ENCODE peak calls at places on chromosomes 12 and 14, in seven cellular contexts. W is K562, T is A549, S is uterus, I is tibial nerve, U is suprapubic skin, Q is sigmoid colon. X is an unnamed sample.

GRCh38 chr14:58299665-58300202 is 1.4 kb downstream of the ARID4A start:
- DNase-seq in W (peak), T (no peak), S (no peak), I (no peak), U (no peak), Q (no peak), X (no peak)

GRCh38 chr14:92635896-92636295 is 112.5 kb downstream of the LGMN start:
- DNase-seq in W (no peak), T (no peak), S (no peak), I (no peak), U (no peak), Q (no peak), X (no peak)

GRCh38 chr12:71755146-71755892 is 656 bp downstream of the RAB21 start:
- DNase-seq in W (peak), T (peak), S (peak), I (no peak), U (no peak), Q (peak), X (no peak)

GRCh38 chr12:25051171-25051570 is 102.3 kb upstream of the BCAT1 start:
- DNase-seq in W (no peak), T (no peak), S (no peak), I (no peak), U (no peak), Q (no peak), X (no peak)

GRCh38 chr14:69711065-69711464 is 55.9 kb upstream of the SRSF5 start:
- DNase-seq in W (no peak), T (no peak), S (peak), I (no peak), U (no peak), Q (peak), X (no peak)

GRCh38 chr14:105283028-105283427 is 17.8 kb downstream of the BRF1 start:
- DNase-seq in W (no peak), T (no peak), S (no peak), I (no peak), U (no peak), Q (no peak), X (no peak)

GRCh38 chr14:57884175-57884574 is 18.3 kb upstream of the SLC35F4 start:
- DNase-seq in W (no peak), T (no peak), S (no peak), I (no peak), U (no peak), Q (no peak), X (no peak)

GRCh38 chr14:98368214-98368613 is 903.8 kb downstream of the BCL11B start:
- DNase-seq in W (no peak), T (no peak), S (no peak), I (no peak), U (no peak), Q (no peak), X (no peak)

GRCh38 chr14:74144789-74145188 is 60.0 kb downstream of the LIN52 start:
- DNase-seq in W (no peak), T (no peak), S (no peak), I (no peak), U (no peak), Q (no peak), X (no peak)

GRCh38 chr14:49892301-49892635 is 614 bp upstream of the ARF6 start:
- DNase-seq in W (peak), T (peak), S (peak), I (no peak), U (no peak), Q (peak), X (peak)

GRCh38 chr12:67355428-67356385 is 86.5 kb downstream of the CAND1 start:
- DNase-seq in W (peak), T (no peak), S (peak), I (no peak), U (no peak), Q (no peak), X (no peak)

GRCh38 chr12:114209852-114210251 is 196.1 kb downstream of the TBX5 start:
- DNase-seq in W (no peak), T (no peak), S (no peak), I (no peak), U (no peak), Q (no peak), X (no peak)

GRCh38 chr12:44582521-44582920 is 293.6 kb downstream of the NELL2 start:
- DNase-seq in W (no peak), T (no peak), S (no peak), I (no peak), U (no peak), Q (no peak), X (no peak)

GRCh38 chr14:31420319-31421081 is at the start of gene HEATR5A:
- DNase-seq in W (peak), T (peak), S (peak), I (peak), U (peak), Q (peak), X (peak)
- TF ChIP-seq POLR2A in W (peak), T (peak), S (peak), I (peak), U (peak), Q (peak), X (peak)

GRCh38 chr12:120844297-120844696 is 59.9 kb downstream of the SPPL3 start:
- DNase-seq in W (no peak), T (no peak), S (no peak), I (no peak), U (no peak), Q (no peak), X (no peak)

GRCh38 chr12:120845696-120846095 is 58.5 kb downstream of the SPPL3 start:
- DNase-seq in W (no peak), T (no peak), S (no peak), I (no peak), U (no peak), Q (no peak), X (no peak)

GRCh38 chr12:120847392-120848157 is 56.6 kb downstream of the SPPL3 start:
- DNase-seq in W (no peak), T (no peak), S (no peak), I (no peak), U (no peak), Q (no peak), X (no peak)

GRCh38 chr12:120844768-120845449 is 59.2 kb downstream of the SPPL3 start:
- DNase-seq in W (no peak), T (no peak), S (no peak), I (no peak), U (no peak), Q (no peak), X (no peak)

GRCh38 chr12:120846721-120847120 is 57.4 kb downstream of the SPPL3 start:
- DNase-seq in W (no peak), T (no peak), S (no peak), I (no peak), U (no peak), Q (no peak), X (no peak)
- TF ChIP-seq POLR2A in W (no peak), T (no peak), S (no peak), I (no peak), U (no peak), Q (no peak), X (no peak)

GRCh38 chr12:6533653-6534157 is 612 bp upstream of the GAPDH start:
- DNase-seq in W (peak), T (peak), S (peak), I (no peak), U (no peak), Q (peak), X (no peak)

GRCh38 chr12:6530576-6531260 is 3.6 kb upstream of the GAPDH start:
- DNase-seq in W (no peak), T (no peak), S (no peak), I (no peak), U (no peak), Q (no peak), X (no peak)

GRCh38 chr12:6532927-6533652 is 1.2 kb upstream of the GAPDH start:
- DNase-seq in W (peak), T (peak), S (peak), I (no peak), U (no peak), Q (peak), X (peak)

GRCh38 chr12:6534158-6534913 is at the start of gene GAPDH:
- DNase-seq in W (peak), T (peak), S (peak), I (peak), U (peak), Q (peak), X (peak)

DNA sequence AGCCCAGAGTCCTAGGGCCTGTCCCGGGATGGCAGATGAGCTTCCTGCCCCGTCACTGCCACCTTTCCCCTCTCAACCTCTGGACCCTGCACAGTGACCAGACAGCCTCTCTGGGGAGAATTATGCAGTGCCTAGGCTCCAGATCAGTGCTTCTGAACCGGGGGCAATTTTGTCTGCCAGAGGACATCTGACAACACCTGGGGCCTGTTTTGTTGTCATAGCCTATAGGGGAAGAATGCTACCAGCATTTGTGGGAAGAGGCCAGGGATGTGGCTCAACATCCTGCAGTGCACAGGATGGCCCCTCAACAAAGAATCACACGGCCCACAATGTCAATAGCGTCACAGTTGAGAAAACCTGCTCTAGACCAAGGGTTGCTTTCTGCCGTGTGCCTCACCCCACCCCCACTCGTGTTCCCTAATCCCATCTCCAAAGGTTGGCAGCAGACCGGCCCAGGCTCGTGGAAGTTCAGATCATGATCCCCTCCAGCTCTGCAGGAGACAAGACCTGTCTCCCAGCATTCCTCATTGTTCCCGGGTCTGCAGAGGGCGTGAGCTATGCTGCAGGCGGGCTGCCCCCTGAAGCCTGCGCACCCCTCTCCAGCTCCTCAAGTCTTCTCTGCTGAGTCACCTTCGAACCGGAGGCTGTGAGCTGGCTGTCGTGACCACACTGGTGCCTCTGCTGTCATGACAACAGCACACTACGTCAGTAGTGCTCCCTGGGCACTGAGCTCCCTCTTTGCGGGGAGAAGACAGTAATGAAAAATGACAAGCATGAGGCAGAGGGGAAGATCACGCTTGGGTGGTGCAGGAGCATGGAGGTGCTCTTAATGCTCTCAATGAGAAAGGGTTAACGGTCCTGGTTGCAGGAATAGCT is 2.0 kb upstream of the GAPDH start:
- DNase-seq in W (peak), T (peak), S (peak), I (no peak), U (no peak), Q (peak), X (no peak)
- TF ChIP-seq POLR2A in W (peak), T (peak), S (no peak), I (no peak), U (no peak), Q (no peak), X (no peak)

DNA sequence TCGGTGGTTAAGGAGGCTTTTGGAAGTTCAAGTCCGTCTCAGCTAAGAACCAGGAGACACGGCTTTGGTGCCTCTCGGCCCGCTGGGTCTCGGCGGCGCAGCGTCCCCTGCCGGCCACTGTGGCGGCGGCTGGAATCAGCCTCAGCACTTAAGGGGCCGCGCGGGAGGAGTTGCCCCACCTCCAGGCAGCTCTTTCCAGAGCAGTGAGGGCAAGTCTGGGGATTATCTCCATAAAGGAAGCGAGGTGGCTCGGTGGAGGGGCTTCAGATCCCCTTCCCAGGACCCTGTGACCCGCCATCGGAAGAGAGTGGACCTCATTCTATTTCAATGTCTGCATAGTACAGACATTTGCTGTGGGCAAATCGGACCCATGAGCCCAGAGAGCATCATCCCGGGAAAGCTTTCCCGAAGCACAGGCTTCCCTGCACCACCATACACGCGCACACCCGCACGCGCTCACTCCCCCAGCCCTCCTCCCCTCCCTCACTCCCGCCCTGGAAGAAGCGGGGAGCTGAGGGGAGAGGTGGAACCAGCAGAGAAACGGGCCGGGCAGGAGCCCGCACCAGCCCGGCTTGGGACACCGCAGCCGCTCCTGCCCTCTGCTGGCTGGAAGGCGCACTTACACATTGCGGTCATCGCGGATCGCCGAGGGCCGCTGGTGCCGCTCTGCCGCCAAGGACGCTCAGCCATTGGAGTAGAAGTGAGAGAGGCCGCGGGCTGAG is 15.9 kb downstream of the RNASE2 start:
- DNase-seq in W (peak), T (peak), S (peak), I (peak), U (peak), Q (peak), X (peak)
- TF ChIP-seq POLR2A in W (no peak), T (peak), S (peak), I (no peak), U (no peak), Q (no peak), X (no peak)

DNA sequence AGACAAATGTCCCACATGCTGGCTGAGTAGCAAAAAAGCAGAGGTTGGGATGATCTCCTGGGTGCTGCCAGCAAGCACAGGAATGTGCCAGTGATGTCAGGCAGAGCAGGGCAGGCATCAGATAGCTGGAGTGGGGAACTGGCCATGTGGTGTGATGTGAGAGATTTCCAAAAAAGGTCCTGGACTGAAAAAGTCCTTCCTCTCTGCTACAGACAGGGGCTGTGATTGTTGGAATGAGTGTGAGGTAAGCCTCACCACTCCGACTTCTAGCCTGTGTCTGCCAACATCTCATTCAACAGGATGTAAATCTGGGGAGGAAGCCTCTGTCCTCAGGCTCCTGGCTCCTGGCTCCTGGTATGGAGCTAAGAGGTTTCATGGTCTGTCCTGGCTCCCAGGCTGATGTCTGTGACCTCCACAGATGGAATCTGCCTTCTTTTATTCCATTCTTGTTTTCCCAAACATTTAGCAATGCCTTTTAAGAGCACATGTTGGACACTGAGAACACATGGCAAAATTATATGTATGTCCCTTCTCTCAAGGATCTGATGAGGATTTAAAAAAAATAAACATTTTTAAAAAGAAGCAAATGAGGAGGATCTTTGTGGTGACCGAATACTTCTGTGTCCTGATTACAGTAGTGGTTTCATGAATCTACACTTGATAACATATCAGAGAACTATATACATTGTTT is 50.1 kb upstream of the STK38L start:
- DNase-seq in W (no peak), T (no peak), S (peak), I (no peak), U (no peak), Q (peak), X (no peak)
- TF ChIP-seq POLR2A in W (no peak), T (no peak), S (peak), I (no peak), U (no peak), Q (peak), X (no peak)

DNA sequence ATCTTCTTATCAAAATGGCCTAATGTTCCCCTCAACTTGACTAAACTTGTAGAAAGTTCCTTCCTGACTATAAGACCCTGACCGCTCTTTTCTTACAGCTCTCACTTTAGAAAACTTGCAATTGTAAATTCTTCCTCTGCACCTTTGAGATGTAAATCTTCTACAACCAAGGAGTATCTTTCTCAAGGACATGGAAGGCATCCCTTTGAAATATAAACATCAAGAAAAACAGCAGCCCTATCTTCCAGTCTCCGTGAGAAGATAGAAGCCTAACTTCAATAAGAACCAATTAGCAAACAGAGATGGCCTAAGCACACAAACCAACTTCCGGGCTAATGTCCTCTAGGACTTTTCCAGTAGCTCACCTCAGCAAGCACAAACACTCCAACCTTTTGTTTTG is 210.3 kb downstream of the CPNE8 start:
- DNase-seq in W (no peak), T (no peak), S (no peak), I (no peak), U (no peak), Q (no peak), X (no peak)
- TF ChIP-seq POLR2A in W (no peak), T (no peak), S (no peak), I (no peak), U (no peak), Q (no peak), X (no peak)

DNA sequence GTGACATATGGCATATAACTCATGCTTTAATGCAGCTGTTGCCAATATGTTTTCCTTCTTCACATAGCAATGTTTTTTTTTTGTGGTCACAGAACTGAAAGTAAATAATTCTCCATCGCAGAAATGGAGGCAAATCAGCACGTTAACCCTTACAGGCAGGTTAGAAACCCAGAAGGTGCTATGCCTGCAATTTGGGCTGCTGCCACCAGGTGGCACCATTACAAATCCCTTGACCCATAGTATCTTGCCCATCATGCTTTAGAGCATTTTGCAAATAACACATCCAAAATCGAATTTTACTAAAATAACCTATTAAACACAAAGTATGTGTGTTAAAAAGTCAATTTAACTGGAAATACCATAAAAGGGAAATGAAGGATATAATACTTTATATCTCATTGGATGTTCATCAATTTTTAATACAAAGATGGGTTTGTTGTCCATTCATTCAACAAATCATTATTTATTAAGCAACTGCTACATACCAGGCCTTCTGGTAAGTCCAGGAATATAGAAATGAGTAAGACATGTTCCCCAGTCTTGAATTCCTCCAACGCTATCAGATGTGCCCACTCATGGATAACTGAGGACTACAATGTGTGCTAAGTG is 340.1 kb downstream of the GLT1D1 start:
- DNase-seq in W (peak), T (peak), S (no peak), I (no peak), U (no peak), Q (no peak), X (no peak)
- TF ChIP-seq POLR2A in W (no peak), T (no peak), S (no peak), I (no peak), U (no peak), Q (no peak), X (no peak)

GRCh38 chr12:132320767-132321211 is 8.6 kb downstream of the GALNT9 start:
- DNase-seq in W (no peak), T (no peak), S (no peak), I (no peak), U (no peak), Q (no peak), X (no peak)

GRCh38 chr12:132319991-132320570 is 9.3 kb downstream of the GALNT9 start:
- DNase-seq in W (no peak), T (no peak), S (no peak), I (no peak), U (no peak), Q (no peak), X (no peak)

GRCh38 chr12:132318618-132319033 is 10.8 kb downstream of the GALNT9 start:
- DNase-seq in W (no peak), T (no peak), S (no peak), I (no peak), U (no peak), Q (no peak), X (no peak)

GRCh38 chr12:132318135-132318534 is 11.3 kb downstream of the GALNT9 start:
- DNase-seq in W (no peak), T (no peak), S (no peak), I (no peak), U (no peak), Q (no peak), X (no peak)

GRCh38 chr12:132319359-132319950 is 9.9 kb downstream of the GALNT9 start:
- DNase-seq in W (no peak), T (no peak), S (no peak), I (no peak), U (no peak), Q (no peak), X (no peak)
- TF ChIP-seq POLR2A in W (no peak), T (no peak), S (no peak), I (no peak), U (no peak), Q (no peak), X (no peak)

X was measured in breast epithelium.